ENCODE peak calls at places on chromosome 21, in seven cellular contexts. P, F, N, J, S, O and Q are unnamed samples.

GRCh38 chr21:30116474-30116873 is 50.1 kb downstream of the CLDN17 start:
- DNase-seq in P (no peak), N (no peak), J (no peak), F (no peak), O (no peak), S (no peak), Q (no peak)

GRCh38 chr21:27315373-27315772 is 348.5 kb upstream of the ADAMTS5 start:
- DNase-seq in O (no peak), F (no peak), S (no peak), J (no peak), N (no peak), P (no peak), Q (no peak)

GRCh38 chr21:25859264-25859931 is 124.6 kb downstream of the GABPA start:
- DNase-seq in S (no peak), O (no peak), N (peak), F (no peak), P (no peak), J (no peak), Q (no peak)

GRCh38 chr21:31075844-31076243 is 37.6 kb upstream of the KRTAP19-8 start:
- DNase-seq in N (no peak), J (no peak), F (no peak), O (no peak), P (no peak), S (no peak), Q (no peak)

GRCh38 chr21:26966978-26967913 is at the start of gene ADAMTS5:
- DNase-seq in N (peak), O (no peak), P (no peak), S (peak), F (peak), J (peak), Q (peak)

GRCh38 chr21:33899199-33899598 is 16.4 kb downstream of the ATP5PO start:
- DNase-seq in J (no peak), S (no peak), N (peak), P (no peak), O (no peak), F (no peak), Q (no peak)

GRCh38 chr21:39430457-39430856 is 15.1 kb downstream of the LCA5L start:
- DNase-seq in J (no peak), P (no peak), O (no peak), F (no peak), N (no peak), S (no peak), Q (no peak)

GRCh38 chr21:33434770-33435360 is 31.7 kb downstream of the IFNGR2 start:
- DNase-seq in F (no peak), N (peak), O (no peak), S (no peak), J (no peak), P (peak), Q (no peak)

GRCh38 chr21:27572681-27573080 is 605.8 kb upstream of the ADAMTS5 start:
- DNase-seq in S (no peak), J (no peak), O (no peak), P (no peak), N (peak), F (no peak), Q (no peak)

GRCh38 chr21:28393279-28393678 is 599.4 kb downstream of the LTN1 start:
- DNase-seq in S (no peak), N (no peak), O (no peak), J (no peak), F (no peak), P (no peak), Q (peak)

GRCh38 chr21:33817663-33818433 is 97.8 kb downstream of the ATP5PO start:
- DNase-seq in N (no peak), O (no peak), J (no peak), F (no peak), P (no peak), S (no peak), Q (no peak)

GRCh38 chr21:26124896-26125295 is 45.7 kb downstream of the APP start:
- DNase-seq in O (no peak), S (no peak), P (no peak), J (no peak), F (no peak), N (no peak), Q (no peak)

GRCh38 chr21:40844935-40845334 is 2.0 kb downstream of the DSCAM start:
- DNase-seq in O (no peak), J (no peak), P (no peak), S (no peak), F (no peak), N (no peak), Q (no peak)

GRCh38 chr21:40129809-40130208 is 262.6 kb downstream of the PCP4 start:
- DNase-seq in F (no peak), N (no peak), S (no peak), P (no peak), O (no peak), J (no peak), Q (no peak)

GRCh38 chr21:26425576-26425975 is 147.5 kb downstream of the CYYR1 start:
- DNase-seq in J (no peak), N (no peak), F (no peak), P (no peak), S (no peak), O (no peak), Q (no peak)

GRCh38 chr21:21238882-21239400 is 240.7 kb downstream of the NCAM2 start:
- DNase-seq in N (no peak), P (no peak), O (no peak), J (no peak), S (no peak), F (no peak), Q (no peak)

GRCh38 chr21:28442624-28443023 is 550.1 kb downstream of the LTN1 start:
- DNase-seq in O (no peak), F (no peak), P (no peak), J (no peak), N (peak), S (no peak), Q (no peak)

GRCh38 chr21:28018741-28019669 is 973.7 kb downstream of the LTN1 start:
- DNase-seq in S (no peak), N (no peak), F (no peak), J (no peak), O (no peak), P (peak), Q (no peak)

GRCh38 chr21:29704719-29705118 is 235.1 kb downstream of the GRIK1 start:
- DNase-seq in S (no peak), O (no peak), F (no peak), J (no peak), N (peak), P (no peak), Q (no peak)

GRCh38 chr21:33971492-33972013 is 55.9 kb upstream of the ATP5PO start:
- DNase-seq in O (no peak), P (no peak), J (no peak), S (no peak), N (no peak), F (no peak), Q (no peak)

GRCh38 chr21:16821588-16821987 is 691.3 kb upstream of the CXADR start:
- DNase-seq in O (no peak), P (no peak), J (no peak), F (no peak), S (no peak), N (no peak), Q (no peak)

GRCh38 chr21:30444204-30444603 is 4.1 kb downstream of the KRTAP15-1 start:
- DNase-seq in F (no peak), J (no peak), O (no peak), N (no peak), S (no peak), P (no peak), Q (no peak)

GRCh38 chr21:28687571-28687970 is 305.1 kb downstream of the LTN1 start:
- DNase-seq in N (no peak), J (no peak), O (no peak), F (no peak), S (no peak), P (no peak), Q (no peak)

GRCh38 chr21:38925923-38926322 is 120.2 kb downstream of the ETS2 start:
- DNase-seq in P (no peak), N (peak), F (no peak), O (no peak), J (no peak), S (peak), Q (no peak)

GRCh38 chr21:34204481-34205439 is 131.4 kb downstream of the MRPS6 start:
- DNase-seq in J (no peak), N (no peak), S (no peak), O (no peak), F (no peak), P (no peak), Q (no peak)

DNA sequence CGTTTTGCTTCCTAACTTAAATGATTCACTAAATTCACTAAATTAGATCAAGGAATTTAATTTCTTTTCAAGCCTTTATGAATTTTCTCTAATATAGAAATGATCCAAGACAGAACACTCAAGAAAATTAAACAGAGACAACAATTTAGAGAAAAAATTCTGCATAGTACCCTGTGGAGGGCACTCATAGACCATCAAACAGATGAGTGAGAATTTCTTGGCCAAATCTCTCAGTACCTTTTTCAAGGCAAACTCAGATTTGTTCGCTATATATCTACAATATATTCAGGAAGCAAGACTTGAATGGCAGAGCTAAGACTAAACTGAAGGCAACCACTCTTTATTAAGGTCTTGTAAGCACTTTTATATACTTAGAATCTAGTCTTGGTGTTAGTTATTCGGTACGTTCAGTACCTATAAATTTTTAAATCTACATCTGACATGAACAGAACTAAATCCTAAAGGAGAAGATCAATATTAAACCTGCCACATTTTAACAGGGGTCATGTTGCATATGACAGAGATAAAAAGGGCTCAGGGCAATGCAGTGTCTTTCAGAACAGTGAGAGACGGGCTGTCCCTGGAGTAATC is 118.7 kb upstream of the TMPRSS15 start:
- DNase-seq in J (no peak), P (no peak), S (no peak), F (no peak), N (peak), O (no peak), Q (no peak)
- TF ChIP-seq CTCF in J (peak), P (peak), S (no peak), F (peak), N (no peak), O (no peak), Q (peak)

GRCh38 chr21:42079939-42080787 is 9.0 kb downstream of the UMODL1 start:
- DNase-seq in O (no peak), N (no peak), J (no peak), S (no peak), F (peak), P (no peak), Q (no peak)
- TF ChIP-seq CTCF in O (no peak), N (no peak), J (no peak), S (no peak), F (no peak), P (no peak), Q (no peak)

DNA sequence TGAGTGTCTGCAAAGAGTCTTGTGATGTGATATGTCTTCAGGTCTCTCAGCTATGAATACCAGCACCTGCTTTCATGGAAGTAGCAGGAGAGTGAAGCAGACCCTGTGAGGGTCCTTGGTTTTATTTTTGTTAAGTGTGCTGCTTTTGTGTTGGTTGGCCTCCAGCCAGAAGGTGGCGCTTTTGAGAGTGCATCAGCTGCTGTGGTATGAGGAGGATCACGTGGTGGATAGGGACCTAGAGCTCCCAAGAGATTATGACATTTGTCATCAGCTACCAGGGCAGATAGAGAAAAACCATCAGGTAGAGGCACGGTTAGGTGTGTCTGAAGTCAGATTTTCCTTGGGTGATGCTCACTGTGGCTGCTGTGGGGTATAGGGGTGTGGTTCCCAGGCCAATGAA is 1232.1 kb downstream of the MRPL39 start:
- DNase-seq in F (no peak), S (no peak), P (no peak), N (no peak), J (no peak), O (no peak), Q (no peak)
- TF ChIP-seq CTCF in F (no peak), S (no peak), P (peak), N (no peak), J (no peak), O (no peak), Q (no peak)

GRCh38 chr21:36478941-36479340 is 981 bp downstream of the CLDN14 start:
- DNase-seq in F (no peak), S (no peak), J (no peak), P (no peak), O (no peak), N (no peak), Q (no peak)
- TF ChIP-seq CTCF in F (peak), S (no peak), J (peak), P (peak), O (no peak), N (peak), Q (no peak)

GRCh38 chr21:32382108-32382601 is 10.7 kb downstream of the URB1 start:
- DNase-seq in J (no peak), S (no peak), O (no peak), N (peak), P (no peak), F (no peak), Q (no peak)

GRCh38 chr21:32386195-32386870 is 6.5 kb downstream of the URB1 start:
- DNase-seq in F (no peak), O (no peak), J (no peak), P (no peak), S (no peak), N (no peak), Q (no peak)

GRCh38 chr21:32380940-32381339 is 11.9 kb downstream of the URB1 start:
- DNase-seq in O (no peak), N (no peak), F (no peak), J (no peak), P (no peak), S (no peak), Q (no peak)

GRCh38 chr21:32381571-32381970 is 11.2 kb downstream of the URB1 start:
- DNase-seq in N (peak), P (no peak), F (no peak), S (no peak), J (no peak), O (no peak), Q (no peak)

DNA sequence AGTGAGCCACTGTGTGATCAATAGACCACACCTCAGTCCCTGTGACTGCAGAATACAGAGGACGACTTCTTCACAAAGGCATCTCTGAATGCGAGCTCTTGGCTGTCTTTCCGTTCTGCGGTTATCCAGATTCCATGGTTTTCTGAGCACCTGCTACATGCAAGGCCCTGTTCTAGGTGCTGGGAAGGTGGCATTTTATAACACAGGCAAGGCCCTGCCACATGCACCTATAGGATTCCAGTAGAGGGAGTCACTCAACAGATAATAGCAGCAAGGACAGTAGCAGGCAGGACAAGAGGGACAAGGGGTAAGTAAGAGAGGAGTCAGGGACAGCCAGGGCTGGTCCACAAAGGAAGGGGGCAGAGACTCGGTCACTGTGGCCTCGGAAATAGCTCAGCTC is 9.0 kb downstream of the URB1 start:
- DNase-seq in O (no peak), P (no peak), F (no peak), J (no peak), N (no peak), S (no peak), Q (no peak)
- TF ChIP-seq CTCF in O (peak), P (no peak), F (no peak), J (no peak), N (no peak), S (no peak), Q (no peak)

DNA sequence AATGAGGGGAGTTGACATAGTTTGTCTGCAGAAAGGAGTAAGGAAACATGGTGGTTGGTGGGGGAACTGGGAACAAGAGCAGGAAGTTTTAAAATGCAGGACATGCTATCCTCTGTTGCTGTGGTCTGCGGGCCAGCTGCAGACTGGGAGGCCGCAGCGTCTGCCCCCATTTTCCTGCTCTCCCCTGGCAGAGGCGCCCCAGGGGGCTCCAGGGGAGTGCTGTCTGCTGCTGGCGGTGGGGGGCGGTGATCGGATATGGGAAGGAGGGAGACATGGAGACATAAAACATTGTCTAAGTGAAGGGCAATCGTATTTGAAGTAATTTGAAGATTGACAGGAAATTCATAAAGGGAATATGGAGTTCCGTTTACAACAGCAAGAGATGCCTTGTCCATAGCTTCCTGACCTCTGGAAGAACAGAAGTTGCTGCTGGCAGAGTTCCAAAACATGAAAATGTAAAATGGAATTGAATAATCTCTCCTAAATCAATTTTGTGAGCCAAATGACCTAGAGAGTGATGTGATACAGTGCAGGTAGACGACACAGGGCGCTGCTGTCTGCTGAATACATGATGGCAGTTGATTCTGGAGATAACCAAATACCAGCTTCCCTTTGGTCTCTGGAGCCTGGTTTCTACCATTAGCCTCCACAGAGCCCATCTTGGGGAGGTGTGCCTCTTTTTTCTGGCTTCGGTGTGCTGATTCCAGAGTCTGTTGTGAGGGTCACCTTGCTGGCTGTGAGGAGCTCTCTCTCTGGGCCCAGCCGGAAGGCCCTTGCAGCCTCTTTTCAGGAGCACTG is 61.0 kb downstream of the PCBP3 start:
- DNase-seq in F (no peak), O (no peak), P (no peak), N (no peak), S (no peak), J (no peak), Q (no peak)
- TF ChIP-seq CTCF in F (no peak), O (no peak), P (no peak), N (no peak), S (no peak), J (no peak), Q (no peak)

GRCh38 chr21:37916795-37917142 is 512 bp upstream of the KCNJ6 start:
- DNase-seq in J (peak), N (no peak), F (no peak), O (no peak), S (no peak), P (no peak), Q (no peak)
- TF ChIP-seq CTCF in J (peak), N (no peak), F (peak), O (no peak), S (no peak), P (no peak), Q (peak)

GRCh38 chr21:35204850-35205564 is 155.9 kb upstream of the RUNX1 start:
- DNase-seq in J (no peak), N (peak), F (no peak), S (peak), P (peak), O (no peak), Q (no peak)
- TF ChIP-seq CTCF in J (no peak), N (peak), F (peak), S (no peak), P (peak), O (no peak), Q (no peak)

GRCh38 chr21:44002511-44002910 is 9.6 kb upstream of the TRAPPC10 start:
- DNase-seq in J (no peak), S (no peak), P (no peak), N (no peak), O (no peak), F (peak), Q (no peak)
- TF ChIP-seq CTCF in J (no peak), S (no peak), P (no peak), N (no peak), O (no peak), F (no peak), Q (no peak)

GRCh38 chr21:15735409-15735808 is 5.6 kb downstream of the USP25 start:
- DNase-seq in S (no peak), O (no peak), N (no peak), F (no peak), P (no peak), J (no peak), Q (no peak)
- TF ChIP-seq CTCF in S (no peak), O (no peak), N (no peak), F (no peak), P (peak), J (peak), Q (no peak)